ENCODE peak calls at places on chromosome 18, in seven cellular contexts. One of them, this sample, is unnamed.

GRCh38 chr18:75043478-75043877 is 165.5 kb downstream of the PTGR3 start:
- DNase-seq in left cardiac atrium: no peak
- DNase-seq in activated CD4-positive, alpha-beta T cell treated with anti-CD3 and anti-CD28 coated beads, Interleukin-2, amount 50 U/mL, for 4 hours: no peak
- DNase-seq in stimulated activated CD4-positive, alpha-beta T cell treated with anti-CD3 and anti-CD28 coated beads, Interleukin-1b, Interleukin-23, amount 100 ng/mL, for 24 hours: no peak
- DNase-seq in NAMALWA: no peak
- DNase-seq in NT2/D1: no peak
- DNase-seq in HEK293T: no peak
- DNase-seq in this sample: no peak

GRCh38 chr18:46343940-46344372 is 239.8 kb downstream of the HAUS1 start:
- DNase-seq in HEK293T: no peak
- DNase-seq in NAMALWA: peak; percentile 60
- DNase-seq in stimulated activated CD4-positive, alpha-beta T cell treated with anti-CD3 and anti-CD28 coated beads, Interleukin-1b, Interleukin-23, amount 100 ng/mL, for 24 hours: no peak
- DNase-seq in activated CD4-positive, alpha-beta T cell treated with anti-CD3 and anti-CD28 coated beads, Interleukin-2, amount 50 U/mL, for 4 hours: peak; percentile 42
- DNase-seq in NT2/D1: no peak
- DNase-seq in left cardiac atrium: peak; percentile 28
- DNase-seq in this sample: no peak

GRCh38 chr18:3528251-3528650 is 78.3 kb downstream of the TGIF1 start:
- DNase-seq in NAMALWA: no peak
- DNase-seq in NT2/D1: no peak
- DNase-seq in stimulated activated CD4-positive, alpha-beta T cell treated with anti-CD3 and anti-CD28 coated beads, Interleukin-1b, Interleukin-23, amount 100 ng/mL, for 24 hours: no peak
- DNase-seq in HEK293T: no peak
- DNase-seq in activated CD4-positive, alpha-beta T cell treated with anti-CD3 and anti-CD28 coated beads, Interleukin-2, amount 50 U/mL, for 4 hours: no peak
- DNase-seq in left cardiac atrium: no peak
- DNase-seq in this sample: no peak

GRCh38 chr18:79548077-79548450 is 131.5 kb upstream of the CTDP1 start:
- DNase-seq in NT2/D1: no peak
- DNase-seq in activated CD4-positive, alpha-beta T cell treated with anti-CD3 and anti-CD28 coated beads, Interleukin-2, amount 50 U/mL, for 4 hours: no peak
- DNase-seq in left cardiac atrium: no peak
- DNase-seq in HEK293T: no peak
- DNase-seq in stimulated activated CD4-positive, alpha-beta T cell treated with anti-CD3 and anti-CD28 coated beads, Interleukin-1b, Interleukin-23, amount 100 ng/mL, for 24 hours: no peak
- DNase-seq in NAMALWA: no peak
- DNase-seq in this sample: no peak

GRCh38 chr18:13451661-13452447 is 233.3 kb downstream of the LDLRAD4 start:
- DNase-seq in left cardiac atrium: no peak
- DNase-seq in activated CD4-positive, alpha-beta T cell treated with anti-CD3 and anti-CD28 coated beads, Interleukin-2, amount 50 U/mL, for 4 hours: no peak
- DNase-seq in stimulated activated CD4-positive, alpha-beta T cell treated with anti-CD3 and anti-CD28 coated beads, Interleukin-1b, Interleukin-23, amount 100 ng/mL, for 24 hours: no peak
- DNase-seq in NT2/D1: no peak
- DNase-seq in HEK293T: no peak
- DNase-seq in NAMALWA: no peak
- DNase-seq in this sample: no peak

GRCh38 chr18:23131693-23132319 is 3.5 kb upstream of the CABLES1 start:
- DNase-seq in HEK293T: peak; percentile 77
- DNase-seq in left cardiac atrium: peak; percentile 59
- DNase-seq in NT2/D1: no peak
- DNase-seq in stimulated activated CD4-positive, alpha-beta T cell treated with anti-CD3 and anti-CD28 coated beads, Interleukin-1b, Interleukin-23, amount 100 ng/mL, for 24 hours: peak; percentile 60
- DNase-seq in activated CD4-positive, alpha-beta T cell treated with anti-CD3 and anti-CD28 coated beads, Interleukin-2, amount 50 U/mL, for 4 hours: peak; percentile 44
- DNase-seq in NAMALWA: peak; percentile 91
- DNase-seq in this sample: peak; percentile 74

GRCh38 chr18:46386788-46387187 is 270.2 kb downstream of the LOXHD1 start:
- DNase-seq in left cardiac atrium: peak; percentile 41
- DNase-seq in HEK293T: no peak
- DNase-seq in NT2/D1: no peak
- DNase-seq in activated CD4-positive, alpha-beta T cell treated with anti-CD3 and anti-CD28 coated beads, Interleukin-2, amount 50 U/mL, for 4 hours: no peak
- DNase-seq in stimulated activated CD4-positive, alpha-beta T cell treated with anti-CD3 and anti-CD28 coated beads, Interleukin-1b, Interleukin-23, amount 100 ng/mL, for 24 hours: no peak
- DNase-seq in NAMALWA: no peak
- DNase-seq in this sample: no peak

GRCh38 chr18:2089416-2089815 is 481.9 kb downstream of the METTL4 start:
- DNase-seq in activated CD4-positive, alpha-beta T cell treated with anti-CD3 and anti-CD28 coated beads, Interleukin-2, amount 50 U/mL, for 4 hours: no peak
- DNase-seq in HEK293T: no peak
- DNase-seq in NT2/D1: no peak
- DNase-seq in stimulated activated CD4-positive, alpha-beta T cell treated with anti-CD3 and anti-CD28 coated beads, Interleukin-1b, Interleukin-23, amount 100 ng/mL, for 24 hours: no peak
- DNase-seq in NAMALWA: no peak
- DNase-seq in left cardiac atrium: no peak
- DNase-seq in this sample: no peak

GRCh38 chr18:37734406-37734805 is 168.8 kb upstream of the CELF4 start:
- DNase-seq in HEK293T: no peak
- DNase-seq in activated CD4-positive, alpha-beta T cell treated with anti-CD3 and anti-CD28 coated beads, Interleukin-2, amount 50 U/mL, for 4 hours: no peak
- DNase-seq in NAMALWA: no peak
- DNase-seq in left cardiac atrium: no peak
- DNase-seq in NT2/D1: no peak
- DNase-seq in stimulated activated CD4-positive, alpha-beta T cell treated with anti-CD3 and anti-CD28 coated beads, Interleukin-1b, Interleukin-23, amount 100 ng/mL, for 24 hours: no peak
- DNase-seq in this sample: no peak

GRCh38 chr18:12485479-12486105 is 77.9 kb downstream of the PRELID3A start:
- DNase-seq in NT2/D1: no peak
- DNase-seq in stimulated activated CD4-positive, alpha-beta T cell treated with anti-CD3 and anti-CD28 coated beads, Interleukin-1b, Interleukin-23, amount 100 ng/mL, for 24 hours: no peak
- DNase-seq in left cardiac atrium: no peak
- DNase-seq in activated CD4-positive, alpha-beta T cell treated with anti-CD3 and anti-CD28 coated beads, Interleukin-2, amount 50 U/mL, for 4 hours: no peak
- DNase-seq in NAMALWA: no peak
- DNase-seq in HEK293T: no peak
- DNase-seq in this sample: no peak

GRCh38 chr18:8895341-8895740 is 190.0 kb downstream of the MTCL1 start:
- DNase-seq in HEK293T: no peak
- DNase-seq in NT2/D1: no peak
- DNase-seq in NAMALWA: no peak
- DNase-seq in activated CD4-positive, alpha-beta T cell treated with anti-CD3 and anti-CD28 coated beads, Interleukin-2, amount 50 U/mL, for 4 hours: no peak
- DNase-seq in left cardiac atrium: no peak
- DNase-seq in stimulated activated CD4-positive, alpha-beta T cell treated with anti-CD3 and anti-CD28 coated beads, Interleukin-1b, Interleukin-23, amount 100 ng/mL, for 24 hours: no peak
- DNase-seq in this sample: no peak

GRCh38 chr18:73924836-73925235 is 222.8 kb downstream of the FBXO15 start:
- DNase-seq in stimulated activated CD4-positive, alpha-beta T cell treated with anti-CD3 and anti-CD28 coated beads, Interleukin-1b, Interleukin-23, amount 100 ng/mL, for 24 hours: no peak
- DNase-seq in activated CD4-positive, alpha-beta T cell treated with anti-CD3 and anti-CD28 coated beads, Interleukin-2, amount 50 U/mL, for 4 hours: no peak
- DNase-seq in NAMALWA: no peak
- DNase-seq in left cardiac atrium: no peak
- DNase-seq in HEK293T: no peak
- DNase-seq in NT2/D1: no peak
- DNase-seq in this sample: no peak

GRCh38 chr18:60266558-60266957 is 106.0 kb downstream of the MC4R start:
- DNase-seq in stimulated activated CD4-positive, alpha-beta T cell treated with anti-CD3 and anti-CD28 coated beads, Interleukin-1b, Interleukin-23, amount 100 ng/mL, for 24 hours: no peak
- DNase-seq in HEK293T: no peak
- DNase-seq in NAMALWA: no peak
- DNase-seq in NT2/D1: no peak
- DNase-seq in left cardiac atrium: no peak
- DNase-seq in activated CD4-positive, alpha-beta T cell treated with anti-CD3 and anti-CD28 coated beads, Interleukin-2, amount 50 U/mL, for 4 hours: no peak
- DNase-seq in this sample: no peak

GRCh38 chr18:37540424-37541121 is 25.0 kb downstream of the CELF4 start:
- DNase-seq in stimulated activated CD4-positive, alpha-beta T cell treated with anti-CD3 and anti-CD28 coated beads, Interleukin-1b, Interleukin-23, amount 100 ng/mL, for 24 hours: no peak
- DNase-seq in NAMALWA: no peak
- DNase-seq in left cardiac atrium: no peak
- DNase-seq in NT2/D1: no peak
- DNase-seq in HEK293T: no peak
- DNase-seq in activated CD4-positive, alpha-beta T cell treated with anti-CD3 and anti-CD28 coated beads, Interleukin-2, amount 50 U/mL, for 4 hours: no peak
- DNase-seq in this sample: no peak

GRCh38 chr18:34787931-34788532 is 77.9 kb downstream of the DTNA start:
- DNase-seq in HEK293T: peak; percentile 74
- DNase-seq in stimulated activated CD4-positive, alpha-beta T cell treated with anti-CD3 and anti-CD28 coated beads, Interleukin-1b, Interleukin-23, amount 100 ng/mL, for 24 hours: no peak
- DNase-seq in left cardiac atrium: no peak
- DNase-seq in NT2/D1: peak; percentile 59
- DNase-seq in activated CD4-positive, alpha-beta T cell treated with anti-CD3 and anti-CD28 coated beads, Interleukin-2, amount 50 U/mL, for 4 hours: peak; percentile 2
- DNase-seq in NAMALWA: peak; percentile 71
- DNase-seq in this sample: peak; percentile 58

GRCh38 chr18:75208055-75208835 is 694 bp downstream of the PTGR3 start:
- DNase-seq in activated CD4-positive, alpha-beta T cell treated with anti-CD3 and anti-CD28 coated beads, Interleukin-2, amount 50 U/mL, for 4 hours: peak; percentile 46
- DNase-seq in stimulated activated CD4-positive, alpha-beta T cell treated with anti-CD3 and anti-CD28 coated beads, Interleukin-1b, Interleukin-23, amount 100 ng/mL, for 24 hours: no peak
- DNase-seq in NAMALWA: peak; percentile 21
- DNase-seq in left cardiac atrium: peak; percentile 60
- DNase-seq in HEK293T: no peak
- DNase-seq in NT2/D1: no peak
- DNase-seq in this sample: peak; percentile 24

GRCh38 chr18:62458868-62459716 is 63.7 kb upstream of the ZCCHC2 start:
- DNase-seq in NAMALWA: no peak
- DNase-seq in HEK293T: no peak
- DNase-seq in activated CD4-positive, alpha-beta T cell treated with anti-CD3 and anti-CD28 coated beads, Interleukin-2, amount 50 U/mL, for 4 hours: no peak
- DNase-seq in NT2/D1: no peak
- DNase-seq in stimulated activated CD4-positive, alpha-beta T cell treated with anti-CD3 and anti-CD28 coated beads, Interleukin-1b, Interleukin-23, amount 100 ng/mL, for 24 hours: no peak
- DNase-seq in left cardiac atrium: peak; percentile 32
- DNase-seq in this sample: no peak

GRCh38 chr18:23626451-23627279 is 36.0 kb downstream of the ANKRD29 start:
- DNase-seq in HEK293T: no peak
- DNase-seq in NAMALWA: no peak
- DNase-seq in activated CD4-positive, alpha-beta T cell treated with anti-CD3 and anti-CD28 coated beads, Interleukin-2, amount 50 U/mL, for 4 hours: no peak
- DNase-seq in NT2/D1: no peak
- DNase-seq in stimulated activated CD4-positive, alpha-beta T cell treated with anti-CD3 and anti-CD28 coated beads, Interleukin-1b, Interleukin-23, amount 100 ng/mL, for 24 hours: no peak
- DNase-seq in left cardiac atrium: no peak
- DNase-seq in this sample: no peak

GRCh38 chr18:75041586-75041985 is 167.4 kb downstream of the PTGR3 start:
- DNase-seq in left cardiac atrium: no peak
- DNase-seq in NAMALWA: peak; percentile 9
- DNase-seq in NT2/D1: no peak
- DNase-seq in stimulated activated CD4-positive, alpha-beta T cell treated with anti-CD3 and anti-CD28 coated beads, Interleukin-1b, Interleukin-23, amount 100 ng/mL, for 24 hours: no peak
- DNase-seq in activated CD4-positive, alpha-beta T cell treated with anti-CD3 and anti-CD28 coated beads, Interleukin-2, amount 50 U/mL, for 4 hours: no peak
- DNase-seq in HEK293T: peak; percentile 11
- DNase-seq in this sample: no peak

GRCh38 chr18:39523281-39523680 is 1957.7 kb upstream of the CELF4 start:
- DNase-seq in left cardiac atrium: no peak
- DNase-seq in activated CD4-positive, alpha-beta T cell treated with anti-CD3 and anti-CD28 coated beads, Interleukin-2, amount 50 U/mL, for 4 hours: no peak
- DNase-seq in NT2/D1: no peak
- DNase-seq in stimulated activated CD4-positive, alpha-beta T cell treated with anti-CD3 and anti-CD28 coated beads, Interleukin-1b, Interleukin-23, amount 100 ng/mL, for 24 hours: no peak
- DNase-seq in NAMALWA: no peak
- DNase-seq in HEK293T: no peak
- DNase-seq in this sample: no peak

GRCh38 chr18:54983041-54983686 is 23.9 kb upstream of the CCDC68 start:
- DNase-seq in left cardiac atrium: no peak
- DNase-seq in activated CD4-positive, alpha-beta T cell treated with anti-CD3 and anti-CD28 coated beads, Interleukin-2, amount 50 U/mL, for 4 hours: no peak
- DNase-seq in HEK293T: peak; percentile 38
- DNase-seq in NAMALWA: peak; percentile 83
- DNase-seq in stimulated activated CD4-positive, alpha-beta T cell treated with anti-CD3 and anti-CD28 coated beads, Interleukin-1b, Interleukin-23, amount 100 ng/mL, for 24 hours: no peak
- DNase-seq in NT2/D1: no peak
- DNase-seq in this sample: peak; percentile 29

GRCh38 chr18:53478155-53478554 is 746.3 kb downstream of the MBD2 start:
- DNase-seq in HEK293T: no peak
- DNase-seq in stimulated activated CD4-positive, alpha-beta T cell treated with anti-CD3 and anti-CD28 coated beads, Interleukin-1b, Interleukin-23, amount 100 ng/mL, for 24 hours: no peak
- DNase-seq in left cardiac atrium: no peak
- DNase-seq in NAMALWA: no peak
- DNase-seq in NT2/D1: no peak
- DNase-seq in activated CD4-positive, alpha-beta T cell treated with anti-CD3 and anti-CD28 coated beads, Interleukin-2, amount 50 U/mL, for 4 hours: no peak
- DNase-seq in this sample: no peak

GRCh38 chr18:45993441-45993840 is 26.3 kb upstream of the EPG5 start:
- DNase-seq in HEK293T: no peak
- DNase-seq in left cardiac atrium: no peak
- DNase-seq in stimulated activated CD4-positive, alpha-beta T cell treated with anti-CD3 and anti-CD28 coated beads, Interleukin-1b, Interleukin-23, amount 100 ng/mL, for 24 hours: no peak
- DNase-seq in activated CD4-positive, alpha-beta T cell treated with anti-CD3 and anti-CD28 coated beads, Interleukin-2, amount 50 U/mL, for 4 hours: no peak
- DNase-seq in NAMALWA: no peak
- DNase-seq in NT2/D1: no peak
- DNase-seq in this sample: no peak

GRCh38 chr18:28786941-28787340 is 610.0 kb upstream of the CDH2 start:
- DNase-seq in NAMALWA: no peak
- DNase-seq in HEK293T: no peak
- DNase-seq in NT2/D1: no peak
- DNase-seq in left cardiac atrium: no peak
- DNase-seq in activated CD4-positive, alpha-beta T cell treated with anti-CD3 and anti-CD28 coated beads, Interleukin-2, amount 50 U/mL, for 4 hours: no peak
- DNase-seq in stimulated activated CD4-positive, alpha-beta T cell treated with anti-CD3 and anti-CD28 coated beads, Interleukin-1b, Interleukin-23, amount 100 ng/mL, for 24 hours: no peak
- DNase-seq in this sample: no peak

GRCh38 chr18:456361-456821 is 44.1 kb downstream of the COLEC12 start:
- DNase-seq in NAMALWA: no peak
- DNase-seq in left cardiac atrium: peak; percentile 59
- DNase-seq in activated CD4-positive, alpha-beta T cell treated with anti-CD3 and anti-CD28 coated beads, Interleukin-2, amount 50 U/mL, for 4 hours: no peak
- DNase-seq in stimulated activated CD4-positive, alpha-beta T cell treated with anti-CD3 and anti-CD28 coated beads, Interleukin-1b, Interleukin-23, amount 100 ng/mL, for 24 hours: no peak
- DNase-seq in NT2/D1: no peak
- DNase-seq in HEK293T: no peak
- DNase-seq in this sample: no peak

GRCh38 chr18:3346487-3346886 is 84.6 kb downstream of the MYL12B start:
- DNase-seq in NT2/D1: no peak
- DNase-seq in NAMALWA: no peak
- DNase-seq in stimulated activated CD4-positive, alpha-beta T cell treated with anti-CD3 and anti-CD28 coated beads, Interleukin-1b, Interleukin-23, amount 100 ng/mL, for 24 hours: no peak
- DNase-seq in HEK293T: no peak
- DNase-seq in activated CD4-positive, alpha-beta T cell treated with anti-CD3 and anti-CD28 coated beads, Interleukin-2, amount 50 U/mL, for 4 hours: no peak
- DNase-seq in left cardiac atrium: no peak
- DNase-seq in this sample: no peak

GRCh38 chr18:4335386-4335785 is 119.7 kb downstream of the DLGAP1 start:
- DNase-seq in NT2/D1: no peak
- DNase-seq in NAMALWA: no peak
- DNase-seq in activated CD4-positive, alpha-beta T cell treated with anti-CD3 and anti-CD28 coated beads, Interleukin-2, amount 50 U/mL, for 4 hours: no peak
- DNase-seq in left cardiac atrium: no peak
- DNase-seq in HEK293T: no peak
- DNase-seq in stimulated activated CD4-positive, alpha-beta T cell treated with anti-CD3 and anti-CD28 coated beads, Interleukin-1b, Interleukin-23, amount 100 ng/mL, for 24 hours: no peak
- DNase-seq in this sample: no peak

GRCh38 chr18:54843302-54843701 is 15.0 kb downstream of the RAB27B start:
- DNase-seq in activated CD4-positive, alpha-beta T cell treated with anti-CD3 and anti-CD28 coated beads, Interleukin-2, amount 50 U/mL, for 4 hours: no peak
- DNase-seq in NAMALWA: no peak
- DNase-seq in NT2/D1: no peak
- DNase-seq in stimulated activated CD4-positive, alpha-beta T cell treated with anti-CD3 and anti-CD28 coated beads, Interleukin-1b, Interleukin-23, amount 100 ng/mL, for 24 hours: no peak
- DNase-seq in left cardiac atrium: no peak
- DNase-seq in HEK293T: no peak
- DNase-seq in this sample: no peak

This sample was measured in neuronal stem cell.